ENCODE peak calls at places on chromosomes 1 and 21, in seven cellular contexts. One of them, this sample, is unnamed.
A peak's percentile ranks its signal among the peaks of the same experiment; 100 is the strongest.

GRCh38 chr1:106290805-106291537 is 765.5 kb upstream of the PRMT6 start:
- DNase-seq in BJ: no peak
- DNase-seq in mesothelial cell of epicardium: no peak
- DNase-seq in lower lobe of right lung: no peak
- DNase-seq in WTC11: no peak
- DNase-seq in cardiac muscle cell: no peak
- DNase-seq in GM13976: no peak
- DNase-seq in this sample: no peak

GRCh38 chr1:91199988-91200387 is 178.2 kb upstream of the ZNF644 start:
- DNase-seq in lower lobe of right lung: no peak
- DNase-seq in cardiac muscle cell: no peak
- DNase-seq in mesothelial cell of epicardium: no peak
- DNase-seq in WTC11: no peak
- DNase-seq in BJ: no peak
- DNase-seq in GM13976: no peak
- DNase-seq in this sample: no peak

GRCh38 chr21:34796518-34797201 is 127.9 kb downstream of the CLIC6 start:
- DNase-seq in BJ: no peak
- DNase-seq in lower lobe of right lung: no peak
- DNase-seq in GM13976: no peak
- DNase-seq in cardiac muscle cell: no peak
- DNase-seq in mesothelial cell of epicardium: no peak
- DNase-seq in WTC11: no peak
- DNase-seq in this sample: no peak

GRCh38 chr1:88685239-88685604 is 1.1 kb downstream of the PKN2 start:
- DNase-seq in lower lobe of right lung: no peak
- DNase-seq in GM13976: no peak
- DNase-seq in cardiac muscle cell: no peak
- DNase-seq in mesothelial cell of epicardium: no peak
- DNase-seq in WTC11: no peak
- DNase-seq in BJ: no peak
- DNase-seq in this sample: no peak

GRCh38 chr1:58123051-58123450 is 423.5 kb downstream of the OMA1 start:
- DNase-seq in cardiac muscle cell: no peak
- DNase-seq in GM13976: no peak
- DNase-seq in mesothelial cell of epicardium: no peak
- DNase-seq in WTC11: no peak
- DNase-seq in BJ: no peak
- DNase-seq in lower lobe of right lung: no peak
- DNase-seq in this sample: no peak

GRCh38 chr21:32137266-32137665 is 141.6 kb downstream of the MIS18A start:
- DNase-seq in GM13976: no peak
- DNase-seq in BJ: no peak
- DNase-seq in lower lobe of right lung: no peak
- DNase-seq in mesothelial cell of epicardium: no peak
- DNase-seq in cardiac muscle cell: no peak
- DNase-seq in WTC11: no peak
- DNase-seq in this sample: no peak

GRCh38 chr1:202698276-202698675 is 12.0 kb downstream of the SYT2 start:
- DNase-seq in WTC11: no peak
- DNase-seq in BJ: no peak
- DNase-seq in GM13976: no peak
- DNase-seq in mesothelial cell of epicardium: no peak
- DNase-seq in lower lobe of right lung: no peak
- DNase-seq in cardiac muscle cell: no peak
- DNase-seq in this sample: no peak

GRCh38 chr1:184456189-184456588 is 69.4 kb downstream of the C1orf21 start:
- DNase-seq in WTC11: no peak
- DNase-seq in cardiac muscle cell: no peak
- DNase-seq in BJ: no peak
- DNase-seq in GM13976: no peak
- DNase-seq in lower lobe of right lung: no peak
- DNase-seq in mesothelial cell of epicardium: no peak
- DNase-seq in this sample: no peak

GRCh38 chr1:168340796-168341510 is 60.3 kb downstream of the TBX19 start:
- DNase-seq in cardiac muscle cell: no peak
- DNase-seq in mesothelial cell of epicardium: no peak
- DNase-seq in WTC11: no peak
- DNase-seq in lower lobe of right lung: no peak
- DNase-seq in BJ: no peak
- DNase-seq in GM13976: no peak
- DNase-seq in this sample: no peak

GRCh38 chr1:223712184-223712855 is at the start of gene CAPN2:
- DNase-seq in GM13976: peak; percentile 82
- DNase-seq in lower lobe of right lung: peak; percentile 90
- DNase-seq in BJ: no peak
- DNase-seq in WTC11: peak; percentile 77
- DNase-seq in cardiac muscle cell: peak; percentile 93
- DNase-seq in mesothelial cell of epicardium: peak; percentile 74
- DNase-seq in this sample: peak; percentile 83

GRCh38 chr1:94246692-94247145 is 9.3 kb upstream of the ARHGAP29 start:
- DNase-seq in cardiac muscle cell: peak; percentile 40
- DNase-seq in GM13976: no peak
- DNase-seq in lower lobe of right lung: no peak
- DNase-seq in WTC11: no peak
- DNase-seq in mesothelial cell of epicardium: no peak
- DNase-seq in BJ: no peak
- DNase-seq in this sample: peak; percentile 11

GRCh38 chr1:248155927-248156326 is 11.0 kb downstream of the OR2M5 start:
- DNase-seq in cardiac muscle cell: no peak
- DNase-seq in GM13976: no peak
- DNase-seq in WTC11: no peak
- DNase-seq in BJ: no peak
- DNase-seq in lower lobe of right lung: no peak
- DNase-seq in mesothelial cell of epicardium: no peak
- DNase-seq in this sample: no peak

GRCh38 chr1:34140011-34140676 is 24.9 kb downstream of the CSMD2 start:
- DNase-seq in BJ: no peak
- DNase-seq in cardiac muscle cell: no peak
- DNase-seq in GM13976: no peak
- DNase-seq in WTC11: no peak
- DNase-seq in lower lobe of right lung: no peak
- DNase-seq in mesothelial cell of epicardium: no peak
- DNase-seq in this sample: no peak

GRCh38 chr21:38965241-38965640 is 159.5 kb downstream of the ETS2 start:
- DNase-seq in BJ: no peak
- DNase-seq in mesothelial cell of epicardium: no peak
- DNase-seq in GM13976: no peak
- DNase-seq in cardiac muscle cell: no peak
- DNase-seq in WTC11: no peak
- DNase-seq in lower lobe of right lung: no peak
- DNase-seq in this sample: no peak

GRCh38 chr1:26159113-26160039 is 497 bp downstream of the FAM110D start:
- DNase-seq in WTC11: no peak
- DNase-seq in GM13976: no peak
- DNase-seq in cardiac muscle cell: no peak
- DNase-seq in BJ: no peak
- DNase-seq in mesothelial cell of epicardium: no peak
- DNase-seq in lower lobe of right lung: no peak
- DNase-seq in this sample: peak; percentile 60

GRCh38 chr1:26160527-26161407 is 1.9 kb downstream of the FAM110D start:
- DNase-seq in mesothelial cell of epicardium: no peak
- DNase-seq in WTC11: no peak
- DNase-seq in cardiac muscle cell: no peak
- DNase-seq in BJ: no peak
- DNase-seq in lower lobe of right lung: no peak
- DNase-seq in GM13976: no peak
- DNase-seq in this sample: no peak

GRCh38 chr1:26163684-26164035 is 4.8 kb downstream of the FAM110D start:
- DNase-seq in mesothelial cell of epicardium: no peak
- DNase-seq in cardiac muscle cell: no peak
- DNase-seq in lower lobe of right lung: no peak
- DNase-seq in WTC11: no peak
- DNase-seq in BJ: no peak
- DNase-seq in GM13976: no peak
- DNase-seq in this sample: no peak

GRCh38 chr1:26162220-26162703 is 3.4 kb downstream of the FAM110D start:
- DNase-seq in BJ: no peak
- DNase-seq in mesothelial cell of epicardium: no peak
- DNase-seq in cardiac muscle cell: no peak
- DNase-seq in WTC11: no peak
- DNase-seq in lower lobe of right lung: no peak
- DNase-seq in GM13976: no peak
- DNase-seq in this sample: no peak

DNA sequence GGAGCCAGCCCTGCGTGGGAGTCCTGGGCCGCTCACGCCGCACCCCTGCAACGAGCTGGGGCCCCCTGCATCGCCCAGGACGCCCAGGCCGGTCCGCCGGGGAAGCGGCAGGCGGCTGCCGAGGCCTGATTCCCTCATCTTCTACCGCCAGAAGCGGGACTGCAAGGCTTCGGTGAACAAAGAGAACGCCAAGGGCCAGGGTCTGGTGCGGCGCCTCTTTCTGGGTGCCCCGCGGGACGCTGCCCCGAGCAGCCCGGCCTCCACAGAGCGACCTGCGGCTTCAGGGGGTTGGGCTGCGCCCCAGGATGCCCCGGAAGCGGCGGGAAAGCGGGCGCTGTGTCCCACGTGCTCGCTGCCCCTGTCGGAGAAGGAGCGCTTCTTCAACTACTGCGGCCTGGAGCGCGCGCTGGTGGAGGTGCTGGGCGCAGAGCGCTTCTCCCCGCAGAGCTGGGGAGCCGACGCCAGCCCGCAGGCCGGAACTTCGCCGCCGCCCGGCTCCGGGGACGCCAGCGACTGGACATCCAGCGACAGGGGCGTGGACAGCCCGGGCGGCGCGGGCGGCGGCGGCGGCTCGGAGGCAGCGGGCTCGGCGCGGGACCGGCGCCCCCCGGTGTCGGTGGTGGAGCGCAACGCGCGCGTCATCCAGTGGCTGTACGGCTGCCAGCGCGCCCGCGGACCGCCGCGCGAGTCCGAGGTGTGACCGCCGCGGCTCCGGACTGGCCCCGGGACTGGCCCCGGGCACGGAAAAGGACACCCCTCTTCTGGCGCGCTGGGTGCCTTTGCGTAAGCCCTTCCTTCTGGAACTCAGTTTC is 2.7 kb downstream of the FAM110D start:
- DNase-seq in GM13976: peak; percentile 71
- DNase-seq in WTC11: peak; percentile 64
- DNase-seq in BJ: no peak
- DNase-seq in cardiac muscle cell: peak; percentile 57
- DNase-seq in mesothelial cell of epicardium: no peak
- DNase-seq in lower lobe of right lung: peak; percentile 70
- DNase-seq in this sample: peak; percentile 83
- TF ChIP-seq CTCF in GM13976: peak; percentile 1
- TF ChIP-seq CTCF in WTC11: no peak
- TF ChIP-seq CTCF in BJ: peak; percentile 2
- TF ChIP-seq CTCF in cardiac muscle cell: peak; percentile 4
- TF ChIP-seq CTCF in mesothelial cell of epicardium: no peak
- TF ChIP-seq CTCF in lower lobe of right lung: no peak
- TF ChIP-seq CTCF in this sample: no peak

DNA sequence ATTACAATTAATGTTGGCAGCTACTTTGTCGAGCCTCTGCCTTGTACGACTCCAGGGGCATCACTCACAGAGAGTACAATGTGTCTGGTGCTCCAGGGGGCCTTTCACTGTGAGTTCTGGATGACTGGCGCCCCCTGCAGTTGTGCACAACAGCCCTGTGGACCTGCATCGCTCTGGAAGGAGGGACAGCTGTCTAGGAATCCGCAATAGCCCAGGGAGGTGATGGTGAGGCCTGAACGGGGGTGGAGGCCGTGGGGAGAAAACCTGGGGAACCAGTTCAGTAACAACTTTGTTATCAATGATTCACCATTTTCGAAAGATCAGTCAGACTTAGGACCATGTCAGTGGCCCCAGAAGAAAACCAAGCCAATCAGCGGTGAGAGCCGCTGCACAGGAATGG is 189.1 kb downstream of the KAZN start:
- DNase-seq in cardiac muscle cell: no peak
- DNase-seq in mesothelial cell of epicardium: no peak
- DNase-seq in lower lobe of right lung: no peak
- DNase-seq in BJ: no peak
- DNase-seq in WTC11: peak; percentile 44
- DNase-seq in GM13976: no peak
- DNase-seq in this sample: no peak
- TF ChIP-seq CTCF in cardiac muscle cell: no peak
- TF ChIP-seq CTCF in mesothelial cell of epicardium: no peak
- TF ChIP-seq CTCF in lower lobe of right lung: no peak
- TF ChIP-seq CTCF in BJ: no peak
- TF ChIP-seq CTCF in WTC11: peak; percentile 20
- TF ChIP-seq CTCF in GM13976: no peak
- TF ChIP-seq CTCF in this sample: no peak

DNA sequence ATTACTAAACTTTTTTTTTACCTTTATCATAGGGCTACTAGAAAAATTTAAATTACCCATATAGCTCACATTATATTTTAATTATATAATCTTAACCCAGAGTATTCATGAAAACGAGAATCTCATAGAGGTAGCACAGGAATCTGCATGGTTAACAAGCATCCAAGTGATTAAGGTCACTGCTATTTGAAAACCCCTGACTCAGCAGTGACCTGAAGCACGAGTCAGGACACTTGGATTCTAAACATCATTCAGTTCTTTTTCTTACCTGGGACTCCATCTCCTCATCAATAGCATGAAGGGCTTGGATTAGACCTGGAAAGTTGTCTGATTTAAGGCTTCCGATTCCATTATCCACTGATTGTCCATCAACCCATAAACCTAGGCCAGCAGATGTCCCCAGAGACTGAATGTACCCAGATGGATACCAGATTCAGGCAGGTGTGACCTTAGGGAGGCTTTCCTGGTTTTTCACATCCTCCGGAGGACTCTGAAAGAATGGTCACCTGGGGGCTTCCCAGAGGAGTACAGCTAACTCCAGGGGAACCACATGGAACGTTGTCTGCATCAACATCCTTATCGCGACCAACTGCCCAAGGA is 174.3 kb downstream of the SETD4 start:
- DNase-seq in mesothelial cell of epicardium: no peak
- DNase-seq in BJ: no peak
- DNase-seq in WTC11: no peak
- DNase-seq in cardiac muscle cell: no peak
- DNase-seq in lower lobe of right lung: no peak
- DNase-seq in GM13976: no peak
- DNase-seq in this sample: no peak
- TF ChIP-seq CTCF in mesothelial cell of epicardium: no peak
- TF ChIP-seq CTCF in BJ: no peak
- TF ChIP-seq CTCF in WTC11: no peak
- TF ChIP-seq CTCF in cardiac muscle cell: no peak
- TF ChIP-seq CTCF in lower lobe of right lung: no peak
- TF ChIP-seq CTCF in GM13976: no peak
- TF ChIP-seq CTCF in this sample: no peak

DNA sequence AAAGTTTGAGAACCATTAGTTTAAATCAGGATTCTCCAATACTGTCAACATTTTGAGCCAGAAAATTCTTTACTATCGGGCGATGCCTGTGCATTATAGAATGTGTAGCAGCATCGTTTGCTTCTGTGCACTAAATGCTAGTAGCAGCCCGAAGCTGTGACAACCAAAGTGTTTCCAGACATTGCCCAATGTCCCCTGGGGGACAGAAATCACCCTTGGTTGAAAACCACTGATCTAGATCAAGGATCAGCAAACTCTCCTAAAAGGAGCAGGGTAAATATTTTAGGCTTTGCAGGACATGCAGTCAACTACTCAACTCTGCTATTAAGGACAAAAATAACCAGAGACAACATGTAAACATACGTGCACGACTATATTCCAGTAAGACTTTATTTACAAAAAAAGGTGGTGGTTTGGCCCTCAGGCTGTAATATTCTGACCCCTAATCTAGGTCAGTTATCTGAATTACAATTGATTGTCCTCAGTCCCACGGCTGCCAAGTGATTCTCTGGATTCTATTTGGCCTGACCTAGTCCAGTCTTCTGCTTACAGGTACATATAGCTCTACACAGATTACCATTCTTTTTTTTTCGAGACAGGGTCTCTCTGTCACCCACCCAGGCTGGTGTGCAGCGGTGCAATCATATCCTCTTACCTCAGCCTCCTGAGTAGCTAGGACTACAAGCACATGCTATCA is 10.6 kb downstream of the FAF1 start:
- DNase-seq in BJ: no peak
- DNase-seq in lower lobe of right lung: no peak
- DNase-seq in cardiac muscle cell: no peak
- DNase-seq in mesothelial cell of epicardium: no peak
- DNase-seq in WTC11: no peak
- DNase-seq in GM13976: no peak
- DNase-seq in this sample: no peak
- TF ChIP-seq CTCF in BJ: no peak
- TF ChIP-seq CTCF in lower lobe of right lung: no peak
- TF ChIP-seq CTCF in cardiac muscle cell: no peak
- TF ChIP-seq CTCF in mesothelial cell of epicardium: no peak
- TF ChIP-seq CTCF in WTC11: no peak
- TF ChIP-seq CTCF in GM13976: no peak
- TF ChIP-seq CTCF in this sample: no peak